ENCODE peak calls at places on chromosomes 16 and 17, in seven cellular contexts. T is thoracic aorta, N is tibial nerve, E is fibroblast of lung, O is body of pancreas, L is MM.1S, P is HCT116. M is an unnamed sample. For H3K4me1, the result is how much of the 10 kb centered on the place peaks cover.

GRCh38 chr17:4576729-4577322 is 7.5 kb upstream of the SMTNL2 start:
- DNase-seq in P (no peak), O (no peak), N (no peak), T (no peak), E (no peak), L (no peak), M (no peak)

GRCh38 chr16:13099822-13100221 is 198.4 kb downstream of the SHISA9 start:
- DNase-seq in P (no peak), N (no peak), O (no peak), L (no peak), E (no peak), T (no peak), M (no peak)

GRCh38 chr17:9645858-9646555 is 690 bp downstream of the USP43 start:
- DNase-seq in O (peak), E (peak), L (no peak), T (no peak), N (no peak), P (peak), M (no peak)

GRCh38 chr16:29816694-29817441 is 916 bp downstream of the PAGR1 start:
- DNase-seq in N (no peak), E (peak), L (peak), O (peak), T (no peak), P (no peak), M (peak)

GRCh38 chr17:48619821-48620496 is 4.9 kb upstream of the HOXB8 start:
- DNase-seq in P (no peak), E (no peak), O (no peak), L (no peak), T (no peak), N (no peak), M (no peak)

GRCh38 chr17:13337864-13338371 is 263.8 kb downstream of the HS3ST3A1 start:
- DNase-seq in O (peak), T (no peak), P (peak), E (peak), L (peak), N (peak), M (peak)

GRCh38 chr16:4806280-4806679 is 3.8 kb upstream of the ROGDI start:
- DNase-seq in L (no peak), P (no peak), O (no peak), T (no peak), N (no peak), E (no peak), M (no peak)

GRCh38 chr17:76446449-76447231 is 6.3 kb downstream of the UBE2O start:
- DNase-seq in P (peak), E (peak), N (peak), T (no peak), L (no peak), O (peak), M (no peak)

GRCh38 chr16:59698341-59698979 is 964.3 kb upstream of the GOT2 start:
- DNase-seq in P (no peak), T (no peak), L (no peak), O (no peak), E (peak), N (no peak), M (no peak)

DNA sequence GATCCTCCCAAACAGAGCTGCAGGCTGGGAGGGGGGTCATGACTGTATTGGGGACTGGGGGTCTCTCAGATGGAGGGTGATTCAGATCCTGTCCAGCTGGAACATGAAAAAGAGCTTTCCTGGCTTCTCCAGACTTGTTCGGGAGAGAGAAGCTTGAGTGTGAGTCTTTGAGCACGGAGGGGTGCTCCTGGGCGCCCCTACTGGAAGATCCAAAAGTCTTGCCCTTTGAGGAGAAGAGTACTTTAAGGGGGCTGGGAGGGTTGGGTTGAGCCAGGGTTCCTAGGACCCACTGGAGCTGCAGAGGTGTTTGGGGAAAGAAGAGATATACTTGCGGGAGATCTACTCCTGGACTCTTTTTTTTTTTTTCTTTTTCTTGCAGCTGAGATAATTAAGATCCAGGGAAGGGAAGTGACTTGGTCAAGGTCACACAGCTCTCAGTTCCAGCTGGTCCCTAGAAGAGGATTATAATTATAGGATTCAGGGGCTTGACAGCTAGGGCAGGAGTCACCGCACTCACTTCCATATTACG is 8.4 kb downstream of the RARA start:
- DNase-seq in L (peak), T (no peak), P (peak), E (peak), N (no peak), O (peak), M (peak)
- TF ChIP-seq CTCF in L (peak), T (peak), P (peak), E (peak), N (peak), O (peak), M (peak)

GRCh38 chr16:50838885-50839284 is 97.0 kb downstream of the CYLD start:
- DNase-seq in E (no peak), O (no peak), N (no peak), P (no peak), L (no peak), T (no peak), M (no peak)

GRCh38 chr16:50841081-50841886 is 99.4 kb downstream of the CYLD start:
- DNase-seq in L (no peak), E (peak), N (no peak), T (no peak), O (peak), P (no peak), M (no peak)

GRCh38 chr16:50842013-50842505 is 100.2 kb downstream of the CYLD start:
- DNase-seq in L (no peak), N (no peak), P (no peak), E (no peak), T (no peak), O (no peak), M (no peak)

GRCh38 chr16:50839356-50839755 is 97.5 kb downstream of the CYLD start:
- DNase-seq in O (no peak), L (no peak), P (no peak), E (no peak), T (no peak), N (no peak), M (no peak)

GRCh38 chr16:50839920-50840729 is 98.2 kb downstream of the CYLD start:
- DNase-seq in O (no peak), T (no peak), N (no peak), P (no peak), E (no peak), L (no peak), M (no peak)
- H3K4me3 ChIP-seq in O (no peak), T (no peak), N (no peak), P (no peak), E (no peak), L (no peak), M (no peak)

DNA sequence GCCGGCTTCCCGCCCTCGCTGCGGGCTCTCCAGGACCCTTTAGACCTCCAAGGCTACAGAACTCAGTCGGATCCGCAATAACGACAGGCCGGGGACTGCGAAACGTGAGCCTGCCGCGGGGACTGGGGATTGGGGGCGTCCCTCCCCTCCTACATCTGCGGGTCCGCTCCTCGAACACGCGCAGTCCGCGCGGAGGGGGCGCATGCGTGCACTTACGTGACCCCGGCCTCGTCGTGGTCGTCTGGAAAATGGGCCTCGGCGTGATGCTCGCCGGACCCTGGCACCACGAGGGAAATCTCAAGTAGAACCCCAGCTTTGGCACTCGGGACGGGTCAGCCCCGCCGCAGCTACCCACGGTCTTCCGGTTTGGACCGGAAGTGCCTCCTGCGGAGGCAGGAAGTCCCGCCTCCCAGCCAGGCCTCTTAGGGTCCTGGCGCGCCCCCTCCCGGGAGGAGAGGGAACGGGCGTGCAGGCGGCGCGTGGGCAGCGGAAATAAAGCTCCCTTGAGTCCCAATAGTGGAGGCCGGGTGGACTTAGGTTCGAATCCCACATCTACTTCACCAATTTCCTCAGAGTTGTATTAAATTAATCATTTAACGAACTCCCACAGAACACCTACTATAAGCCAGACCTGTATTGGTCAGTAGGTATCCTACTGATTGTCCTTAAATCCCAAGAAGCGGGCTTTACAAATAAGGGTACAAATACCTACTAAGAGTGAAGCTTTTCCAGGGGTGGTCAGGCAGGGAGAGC is at the start of gene TAF1C:
- DNase-seq in O (peak), N (peak), L (peak), T (peak), E (peak), P (peak), M (peak)
- H3K4me1 ChIP-seq in O (under half), N (under half), L (under half), T (under half), E (under half), P (under half), M (under half)

GRCh38 chr16:58128181-58128631 is 975 bp downstream of the CFAP20 start:
- DNase-seq in O (no peak), L (peak), T (no peak), E (no peak), N (no peak), P (no peak), M (no peak)

GRCh38 chr16:58128721-58129096 is 472 bp downstream of the CFAP20 start:
- DNase-seq in P (no peak), N (no peak), E (no peak), L (peak), T (no peak), O (peak), M (peak)

GRCh38 chr16:58126451-58126968 is 2.7 kb downstream of the CFAP20 start:
- DNase-seq in T (no peak), O (no peak), L (no peak), N (no peak), E (no peak), P (no peak), M (no peak)

GRCh38 chr16:58127033-58127556 is 2.1 kb downstream of the CFAP20 start:
- DNase-seq in O (peak), L (peak), T (no peak), E (peak), N (peak), P (no peak), M (no peak)

GRCh38 chr16:58127634-58128033 is 1.5 kb downstream of the CFAP20 start:
- DNase-seq in T (no peak), L (no peak), N (no peak), P (no peak), E (no peak), O (no peak), M (no peak)
- TF ChIP-seq CTCF in T (no peak), L (peak), N (no peak), P (peak), E (peak), O (no peak), M (peak)

GRCh38 chr17:31310260-31310659 is 3.6 kb downstream of the EVI2B start:
- DNase-seq in E (no peak), P (no peak), L (peak), T (no peak), N (no peak), O (no peak), M (peak)
- H3K4me3 ChIP-seq in E (no peak), P (no peak), L (peak), T (peak), N (no peak), O (no peak), M (peak)

GRCh38 chr17:29063992-29064391 is 21.1 kb downstream of the PIPOX start:
- DNase-seq in L (no peak), O (no peak), P (no peak), T (no peak), E (no peak), N (peak), M (no peak)

GRCh38 chr17:29069526-29070041 is 26.6 kb downstream of the PIPOX start:
- DNase-seq in T (no peak), E (no peak), P (no peak), L (no peak), N (no peak), O (no peak), M (no peak)

GRCh38 chr17:29068828-29069227 is 25.9 kb downstream of the PIPOX start:
- DNase-seq in T (no peak), O (no peak), L (no peak), N (no peak), E (no peak), P (no peak), M (no peak)

GRCh38 chr17:29066603-29067002 is 23.7 kb downstream of the PIPOX start:
- DNase-seq in O (no peak), N (no peak), L (no peak), P (no peak), T (no peak), E (no peak), M (no peak)

DNA sequence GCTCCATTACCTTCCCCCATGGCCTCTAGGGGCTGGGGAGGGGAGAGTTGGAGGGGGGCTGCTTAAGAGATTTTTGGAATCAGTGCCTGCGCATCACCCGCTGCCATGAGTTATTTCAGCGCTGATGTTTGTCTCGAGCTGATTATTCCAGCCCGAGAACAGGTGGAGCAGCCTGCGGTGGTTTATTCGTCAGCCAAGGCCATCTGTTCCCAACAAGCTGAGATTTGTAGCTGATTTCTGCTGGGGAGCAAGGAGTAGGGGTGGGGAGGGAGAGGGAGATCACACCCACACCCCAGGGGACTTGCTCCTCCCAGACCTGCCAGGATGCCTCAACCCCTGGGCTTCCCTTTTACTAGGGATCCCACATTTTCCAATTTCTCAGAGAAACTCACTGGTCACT is 23.1 kb downstream of the PIPOX start:
- DNase-seq in O (no peak), E (no peak), P (no peak), N (no peak), T (no peak), L (no peak), M (no peak)
- H3K4me1 ChIP-seq in O (under half), E (under half), P (under half), N (under half), T (under half), L (under half), M (under half)